ENCODE peak calls at places on chromosomes 11 and 22, in five cellular contexts. One of them, this sample, is unnamed.

GRCh38 chr11:83037877-83038276 is 33.8 kb downstream of the RAB30 start:
- DNase-seq in lung: no peak
- DNase-seq in heart right ventricle: no peak
- DNase-seq in OCI-LY7: no peak
- DNase-seq in BJ: no peak
- DNase-seq in this sample: no peak

GRCh38 chr11:134277176-134278001 is 1.2 kb downstream of the GLB1L3 start:
- DNase-seq in lung: no peak
- DNase-seq in heart right ventricle: no peak
- DNase-seq in OCI-LY7: no peak
- DNase-seq in BJ: no peak
- DNase-seq in this sample: no peak

GRCh38 chr11:1234771-1235614 is 12.1 kb downstream of the MUC5B start:
- DNase-seq in lung: no peak
- DNase-seq in heart right ventricle: no peak
- DNase-seq in OCI-LY7: no peak
- DNase-seq in BJ: no peak
- DNase-seq in this sample: no peak

GRCh38 chr11:59195596-59195995 is 17.1 kb downstream of the MPEG1 start:
- DNase-seq in lung: no peak
- DNase-seq in heart right ventricle: no peak
- DNase-seq in OCI-LY7: no peak
- DNase-seq in BJ: no peak
- DNase-seq in this sample: no peak

GRCh38 chr11:97638825-97639224 is 1249.0 kb downstream of the JRKL start:
- DNase-seq in lung: no peak
- DNase-seq in heart right ventricle: no peak
- DNase-seq in OCI-LY7: no peak
- DNase-seq in BJ: no peak
- DNase-seq in this sample: no peak

GRCh38 chr11:36431429-36432092 is 78.5 kb downstream of the TRAF6 start:
- DNase-seq in lung: peak
- DNase-seq in heart right ventricle: peak
- DNase-seq in OCI-LY7: no peak
- DNase-seq in BJ: peak
- DNase-seq in this sample: peak

GRCh38 chr11:61654397-61654829 is 25.8 kb upstream of the DAGLA start:
- DNase-seq in lung: peak
- DNase-seq in heart right ventricle: peak
- DNase-seq in OCI-LY7: no peak
- DNase-seq in BJ: no peak
- DNase-seq in this sample: no peak

GRCh38 chr11:69094111-69094914 is 45.6 kb downstream of the TPCN2 start:
- DNase-seq in lung: no peak
- DNase-seq in heart right ventricle: no peak
- DNase-seq in OCI-LY7: no peak
- DNase-seq in BJ: no peak
- DNase-seq in this sample: no peak

GRCh38 chr11:134071766-134072403 is 3.0 kb downstream of the JAM3 start:
- DNase-seq in lung: no peak
- DNase-seq in heart right ventricle: no peak
- DNase-seq in OCI-LY7: no peak
- DNase-seq in BJ: no peak
- DNase-seq in this sample: no peak

GRCh38 chr22:27493797-27494196 is 307.8 kb downstream of the MN1 start:
- DNase-seq in lung: no peak
- DNase-seq in heart right ventricle: no peak
- DNase-seq in OCI-LY7: no peak
- DNase-seq in BJ: no peak
- DNase-seq in this sample: no peak

GRCh38 chr11:78039919-78040671 is 17.0 kb upstream of the KCTD14 start:
- DNase-seq in lung: peak
- DNase-seq in heart right ventricle: peak
- DNase-seq in OCI-LY7: no peak
- DNase-seq in BJ: peak
- DNase-seq in this sample: peak

GRCh38 chr11:67082071-67082791 is 25.6 kb downstream of the RHOD start:
- DNase-seq in lung: no peak
- DNase-seq in heart right ventricle: no peak
- DNase-seq in OCI-LY7: no peak
- DNase-seq in BJ: no peak
- DNase-seq in this sample: no peak

GRCh38 chr11:18225906-18226305 is 10.7 kb downstream of the SAA4 start:
- DNase-seq in lung: no peak
- DNase-seq in heart right ventricle: no peak
- DNase-seq in OCI-LY7: peak
- DNase-seq in BJ: no peak
- DNase-seq in this sample: no peak

GRCh38 chr22:40898850-40899357 is 37.0 kb upstream of the DNAJB7 start:
- DNase-seq in lung: no peak
- DNase-seq in heart right ventricle: no peak
- DNase-seq in OCI-LY7: peak
- DNase-seq in BJ: peak
- DNase-seq in this sample: peak

GRCh38 chr22:36425977-36426523 is 38.3 kb upstream of the MYH9 start:
- DNase-seq in lung: no peak
- DNase-seq in heart right ventricle: peak
- DNase-seq in OCI-LY7: no peak
- DNase-seq in BJ: no peak
- DNase-seq in this sample: no peak

GRCh38 chr11:82046778-82047177 is 686.9 kb downstream of the FAM181B start:
- DNase-seq in lung: no peak
- DNase-seq in heart right ventricle: no peak
- DNase-seq in OCI-LY7: no peak
- DNase-seq in BJ: no peak
- DNase-seq in this sample: no peak

GRCh38 chr11:85827768-85828639 is 17.1 kb upstream of the SYTL2 start:
- DNase-seq in lung: no peak
- DNase-seq in heart right ventricle: no peak
- DNase-seq in OCI-LY7: no peak
- DNase-seq in BJ: peak
- DNase-seq in this sample: peak

GRCh38 chr22:43305806-43306205 is 37.4 kb downstream of the SCUBE1 start:
- DNase-seq in lung: no peak
- DNase-seq in heart right ventricle: peak
- DNase-seq in OCI-LY7: no peak
- DNase-seq in BJ: no peak
- DNase-seq in this sample: no peak

GRCh38 chr22:50169181-50169759 is 1.3 kb upstream of the PANX2 start:
- DNase-seq in lung: no peak
- DNase-seq in heart right ventricle: no peak
- DNase-seq in OCI-LY7: no peak
- DNase-seq in BJ: no peak
- DNase-seq in this sample: no peak

GRCh38 chr22:31272522-31273446 is 19.5 kb downstream of the PIK3IP1 start:
- DNase-seq in lung: peak
- DNase-seq in heart right ventricle: peak
- DNase-seq in OCI-LY7: peak
- DNase-seq in BJ: no peak
- DNase-seq in this sample: peak

GRCh38 chr11:70532066-70532440 is 133.7 kb downstream of the CTTN start:
- DNase-seq in lung: no peak
- DNase-seq in heart right ventricle: no peak
- DNase-seq in OCI-LY7: no peak
- DNase-seq in BJ: no peak
- DNase-seq in this sample: no peak

GRCh38 chr11:64250406-64250874 is 890 bp upstream of the PLCB3 start:
- DNase-seq in lung: no peak
- DNase-seq in heart right ventricle: no peak
- DNase-seq in OCI-LY7: no peak
- DNase-seq in BJ: no peak
- DNase-seq in this sample: no peak

GRCh38 chr11:64250875-64251721 is at the start of gene PLCB3:
- DNase-seq in lung: peak
- DNase-seq in heart right ventricle: peak
- DNase-seq in OCI-LY7: peak
- DNase-seq in BJ: no peak
- DNase-seq in this sample: no peak

GRCh38 chr11:64249038-64249437 is 2.3 kb upstream of the PLCB3 start:
- DNase-seq in lung: no peak
- DNase-seq in heart right ventricle: no peak
- DNase-seq in OCI-LY7: no peak
- DNase-seq in BJ: no peak
- DNase-seq in this sample: no peak

GRCh38 chr11:64248578-64248977 is 1.8 kb upstream of the PPP1R14B start:
- DNase-seq in lung: no peak
- DNase-seq in heart right ventricle: no peak
- DNase-seq in OCI-LY7: no peak
- DNase-seq in BJ: no peak
- DNase-seq in this sample: no peak

GRCh38 chr11:64249563-64250405 is 1.5 kb upstream of the PLCB3 start:
- DNase-seq in lung: no peak
- DNase-seq in heart right ventricle: no peak
- DNase-seq in OCI-LY7: no peak
- DNase-seq in BJ: no peak
- DNase-seq in this sample: no peak
- H3K4me3 ChIP-seq in lung: no peak
- H3K4me3 ChIP-seq in heart right ventricle: no peak
- H3K4me3 ChIP-seq in OCI-LY7: no peak
- H3K4me3 ChIP-seq in BJ: no peak
- H3K4me3 ChIP-seq in this sample: no peak

GRCh38 chr11:121869478-121869877 is 246.5 kb downstream of the BLID start:
- DNase-seq in lung: no peak
- DNase-seq in heart right ventricle: no peak
- DNase-seq in OCI-LY7: no peak
- DNase-seq in BJ: no peak
- DNase-seq in this sample: no peak

GRCh38 chr11:121864660-121865059 is 251.4 kb downstream of the BLID start:
- DNase-seq in lung: no peak
- DNase-seq in heart right ventricle: no peak
- DNase-seq in OCI-LY7: no peak
- DNase-seq in BJ: no peak
- DNase-seq in this sample: no peak

GRCh38 chr11:121866822-121867221 is 249.2 kb downstream of the BLID start:
- DNase-seq in lung: no peak
- DNase-seq in heart right ventricle: no peak
- DNase-seq in OCI-LY7: no peak
- DNase-seq in BJ: no peak
- DNase-seq in this sample: no peak

GRCh38 chr11:121873770-121874169 is 242.2 kb downstream of the BLID start:
- DNase-seq in lung: no peak
- DNase-seq in heart right ventricle: no peak
- DNase-seq in OCI-LY7: no peak
- DNase-seq in BJ: no peak
- DNase-seq in this sample: no peak

GRCh38 chr11:121870202-121871045 is 245.6 kb downstream of the BLID start:
- DNase-seq in lung: no peak
- DNase-seq in heart right ventricle: no peak
- DNase-seq in OCI-LY7: no peak
- DNase-seq in BJ: no peak
- DNase-seq in this sample: no peak
- TF ChIP-seq CTCF in lung: no peak
- TF ChIP-seq CTCF in heart right ventricle: peak
- TF ChIP-seq CTCF in OCI-LY7: no peak
- TF ChIP-seq CTCF in BJ: peak
- TF ChIP-seq CTCF in this sample: no peak

DNA sequence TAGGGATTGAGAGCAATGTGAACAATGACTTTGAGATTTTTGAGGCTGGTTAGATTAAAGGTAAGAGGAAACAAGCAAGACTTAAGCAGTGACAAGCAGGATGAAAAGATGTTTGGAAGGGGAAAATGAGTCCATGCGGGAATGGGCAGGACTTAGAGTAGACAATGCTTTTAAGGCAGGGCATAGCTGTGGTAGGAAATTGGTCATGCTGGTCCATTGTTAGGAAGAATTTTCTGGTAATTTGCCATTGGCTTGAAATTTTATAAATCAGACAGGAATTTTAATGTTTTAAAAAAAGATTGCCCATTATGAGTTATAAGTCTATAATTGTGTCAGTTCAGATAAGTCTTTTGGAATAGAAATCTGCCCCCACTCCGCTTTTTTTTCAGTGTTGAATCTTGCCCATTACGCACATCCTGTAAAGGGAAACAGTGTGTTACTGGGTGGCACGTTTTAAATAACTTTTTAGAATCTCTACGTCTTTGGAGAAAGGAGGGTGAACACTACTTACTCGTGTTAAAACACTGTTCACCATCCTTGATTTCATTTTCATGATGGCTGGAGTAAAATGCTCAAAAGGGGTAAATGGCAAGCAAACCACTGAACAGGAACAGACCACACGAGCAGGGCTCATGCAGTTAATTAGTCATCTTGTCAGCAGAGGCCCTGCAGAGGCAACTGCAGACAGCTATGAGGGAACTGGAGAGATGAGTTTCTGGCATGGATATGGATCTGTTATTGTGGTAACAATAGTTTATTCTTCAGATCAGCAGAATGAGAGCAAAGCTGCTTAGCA is 25.0 kb downstream of the SWAP70 start:
- DNase-seq in lung: no peak
- DNase-seq in heart right ventricle: peak
- DNase-seq in OCI-LY7: peak
- DNase-seq in BJ: peak
- DNase-seq in this sample: no peak
- H3K4me3 ChIP-seq in lung: no peak
- H3K4me3 ChIP-seq in heart right ventricle: no peak
- H3K4me3 ChIP-seq in OCI-LY7: peak
- H3K4me3 ChIP-seq in BJ: no peak
- H3K4me3 ChIP-seq in this sample: no peak

DNA sequence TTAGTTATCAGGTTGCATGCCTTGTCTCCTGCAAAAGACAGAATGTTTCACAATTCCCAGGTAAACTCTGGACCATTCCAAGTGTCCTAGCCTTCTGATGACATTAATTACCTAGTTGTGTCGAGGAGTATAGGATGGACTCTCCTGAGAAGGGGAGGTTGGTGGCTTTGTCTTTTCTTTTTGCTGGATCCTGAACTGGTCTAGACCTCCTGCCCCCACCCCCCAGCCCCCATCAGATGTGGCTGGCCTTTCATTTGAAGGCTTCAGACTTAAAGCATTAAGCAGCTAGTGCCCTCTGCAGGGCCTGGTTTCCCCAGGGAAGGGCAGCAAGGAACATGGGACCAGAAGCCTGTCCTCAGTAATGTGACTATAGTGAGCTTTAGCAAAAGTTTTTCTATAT is 9.7 kb downstream of the MCAM start:
- DNase-seq in lung: no peak
- DNase-seq in heart right ventricle: no peak
- DNase-seq in OCI-LY7: no peak
- DNase-seq in BJ: no peak
- DNase-seq in this sample: no peak
- TF ChIP-seq CTCF in lung: no peak
- TF ChIP-seq CTCF in heart right ventricle: peak
- TF ChIP-seq CTCF in OCI-LY7: peak
- TF ChIP-seq CTCF in BJ: peak
- TF ChIP-seq CTCF in this sample: peak

GRCh38 chr11:114315749-114316368 is 19.7 kb downstream of the NNMT start:
- DNase-seq in lung: peak
- DNase-seq in heart right ventricle: no peak
- DNase-seq in OCI-LY7: no peak
- DNase-seq in BJ: no peak
- DNase-seq in this sample: no peak
- H3K4me3 ChIP-seq in lung: no peak
- H3K4me3 ChIP-seq in heart right ventricle: no peak
- H3K4me3 ChIP-seq in OCI-LY7: no peak
- H3K4me3 ChIP-seq in BJ: no peak
- H3K4me3 ChIP-seq in this sample: no peak

GRCh38 chr22:17213976-17214375 is 5.3 kb downstream of the ADA2 start:
- DNase-seq in lung: peak
- DNase-seq in heart right ventricle: peak
- DNase-seq in OCI-LY7: peak
- DNase-seq in BJ: no peak
- DNase-seq in this sample: no peak
- TF ChIP-seq CTCF in lung: no peak
- TF ChIP-seq CTCF in heart right ventricle: peak
- TF ChIP-seq CTCF in OCI-LY7: peak
- TF ChIP-seq CTCF in BJ: peak
- TF ChIP-seq CTCF in this sample: peak

GRCh38 chr22:38455063-38455529 is at the start of gene KCNJ4:
- DNase-seq in lung: no peak
- DNase-seq in heart right ventricle: no peak
- DNase-seq in OCI-LY7: no peak
- DNase-seq in BJ: no peak
- DNase-seq in this sample: no peak
- H3K4me3 ChIP-seq in lung: peak
- H3K4me3 ChIP-seq in heart right ventricle: peak
- H3K4me3 ChIP-seq in OCI-LY7: peak
- H3K4me3 ChIP-seq in BJ: peak
- H3K4me3 ChIP-seq in this sample: peak